ENCODE peak calls at places on chromosomes 7 and 10, in four cellular contexts. N is adipocyte; L is fibroblast of pulmonary artery; W is stimulated activated CD4-positive, alpha-beta T cell treated with anti-CD3 and anti-CD28 coated beads, Interleukin-4, amount 100 ng/mL, for 4 hours. Z is an unnamed sample.

GRCh38 chr10:3763852-3764625 is 21.0 kb downstream of the KLF6 start:
- DNase-seq in N (no peak), L (peak; percentile 61), W (no peak), Z (no peak)

GRCh38 chr10:31765546-31765945 is 163.1 kb downstream of the ARHGAP12 start:
- DNase-seq in N (peak; percentile 84), L (no peak), W (no peak), Z (no peak)

GRCh38 chr7:151342811-151343210 is 1.2 kb downstream of the NUB1 start:
- DNase-seq in N (no peak), L (no peak), W (no peak), Z (no peak)

GRCh38 chr10:123529146-123529760 is 136.9 kb upstream of the GPR26 start:
- DNase-seq in N (no peak), L (no peak), W (no peak), Z (no peak)

GRCh38 chr10:114925675-114926204 is 12.3 kb upstream of the TRUB1 start:
- DNase-seq in N (peak; percentile 48), L (peak; percentile 44), W (no peak), Z (no peak)

GRCh38 chr10:32577448-32577847 is 131.5 kb downstream of the CCDC7 start:
- DNase-seq in N (no peak), L (no peak), W (no peak), Z (no peak)

GRCh38 chr10:96309631-96310358 is 5.6 kb downstream of the DNTT start:
- DNase-seq in N (no peak), L (no peak), W (no peak), Z (no peak)

GRCh38 chr10:124943301-124944092 is 1.6 kb downstream of the ZRANB1 start:
- DNase-seq in N (peak; percentile 79), L (peak; percentile 74), W (no peak), Z (no peak)

GRCh38 chr7:110399421-110399820 is 691.5 kb upstream of the LRRN3 start:
- DNase-seq in N (no peak), L (no peak), W (no peak), Z (no peak)

GRCh38 chr10:31617767-31618166 is 298.8 kb downstream of the ZEB1 start:
- DNase-seq in N (no peak), L (no peak), W (no peak), Z (no peak)

GRCh38 chr7:50673096-50673495 is 107.9 kb upstream of the DDC start:
- DNase-seq in N (no peak), L (no peak), W (no peak), Z (no peak)

Z was measured in activated T-cell treated with anti-CD3 and anti-CD28 coated beads, Interleukin-2, amount 50 U/mL, for 4 hours.